ENCODE peak calls at places on chromosomes 5 and 9, in six cellular contexts. I is neural progenitor cell; B is NCI-H1694; H is endodermal cell; O is H54; Y is activated CD4-positive, alpha-beta T cell treated with anti-CD3 and anti-CD28 coated beads, Interleukin-2, amount 50 U/mL, for 1 hour. Q is an unnamed sample.
A peak's percentile ranks its signal among the peaks of the same experiment; 100 is the strongest.

GRCh38 chr5:6604341-6604740 is 28.5 kb downstream of the NSUN2 start:
- DNase-seq in I (no peak), B (no peak), H (peak; percentile 26), O (no peak), Y (no peak), Q (no peak)

GRCh38 chr9:5549671-5550650 is 39.6 kb downstream of the PDCD1LG2 start:
- DNase-seq in I (no peak), B (no peak), H (no peak), O (no peak), Y (no peak), Q (peak; percentile 25)

GRCh38 chr5:173291722-173292658 is 36.2 kb downstream of the STC2 start:
- DNase-seq in I (peak; percentile 80), B (no peak), H (peak; percentile 79), O (no peak), Y (no peak), Q (no peak)

GRCh38 chr5:115494570-115495289 is 49.8 kb downstream of the FEM1C start:
- DNase-seq in I (no peak), B (no peak), H (no peak), O (no peak), Y (no peak), Q (no peak)

GRCh38 chr5:54063817-54064216 is 246.6 kb downstream of the ARL15 start:
- DNase-seq in I (no peak), B (no peak), H (no peak), O (no peak), Y (no peak), Q (no peak)

GRCh38 chr9:133057006-133057405 is 4.8 kb upstream of the CEL start:
- DNase-seq in I (no peak), B (no peak), H (no peak), O (no peak), Y (peak; percentile 7), Q (no peak)

GRCh38 chr9:11149065-11149464 is 536.3 kb upstream of the PTPRD start:
- DNase-seq in I (peak; percentile 52), B (no peak), H (peak; percentile 84), O (no peak), Y (no peak), Q (no peak)

GRCh38 chr5:170267431-170268152 is 30.0 kb downstream of the LCP2 start:
- DNase-seq in I (peak; percentile 82), B (peak; percentile 20), H (peak; percentile 93), O (peak; percentile 76), Y (peak; percentile 84), Q (peak; percentile 66)

GRCh38 chr5:173745123-173745522 is 128.7 kb upstream of the BOD1 start:
- DNase-seq in I (no peak), B (no peak), H (no peak), O (no peak), Y (peak; percentile 3), Q (no peak)

GRCh38 chr9:122158202-122158601 is 1.4 kb downstream of the NDUFA8 start:
- DNase-seq in I (peak; percentile 55), B (no peak), H (peak; percentile 86), O (no peak), Y (peak; percentile 14), Q (peak; percentile 87)

GRCh38 chr5:37840036-37840909 is at the start of gene GDNF:
- DNase-seq in I (peak; percentile 70), B (no peak), H (peak; percentile 86), O (no peak), Y (no peak), Q (no peak)

GRCh38 chr9:101650096-101650495 is 55.3 kb upstream of the PPP3R2 start:
- DNase-seq in I (no peak), B (no peak), H (no peak), O (no peak), Y (no peak), Q (no peak)

Q was measured in RKO.